ENCODE peak calls at places on chromosomes 13 and 19, in six cellular contexts. One of them, this sample, is unnamed.

GRCh38 chr19:30518965-30519606 is 146.9 kb downstream of the ZNF536 start:
- DNase-seq in tibial artery: no peak
- DNase-seq in endothelial cell: no peak
- DNase-seq in brain microvascular endothelial cell: no peak
- DNase-seq in pancreas: no peak
- DNase-seq in mammary epithelial cell: no peak
- DNase-seq in this sample: no peak

GRCh38 chr13:32409561-32410440 is 18.1 kb downstream of the N4BP2L1 start:
- DNase-seq in tibial artery: peak
- DNase-seq in endothelial cell: peak
- DNase-seq in brain microvascular endothelial cell: peak
- DNase-seq in pancreas: no peak
- DNase-seq in mammary epithelial cell: no peak
- DNase-seq in this sample: peak

GRCh38 chr13:45331981-45332830 is 8.8 kb downstream of the TPT1 start:
- DNase-seq in tibial artery: peak
- DNase-seq in endothelial cell: no peak
- DNase-seq in brain microvascular endothelial cell: peak
- DNase-seq in pancreas: no peak
- DNase-seq in mammary epithelial cell: peak
- DNase-seq in this sample: peak

GRCh38 chr13:77330009-77330471 is 3.1 kb upstream of the MYCBP2 start:
- DNase-seq in tibial artery: no peak
- DNase-seq in endothelial cell: no peak
- DNase-seq in brain microvascular endothelial cell: no peak
- DNase-seq in pancreas: no peak
- DNase-seq in mammary epithelial cell: no peak
- DNase-seq in this sample: no peak

GRCh38 chr13:40345654-40346372 is 320.6 kb downstream of the FOXO1 start:
- DNase-seq in tibial artery: no peak
- DNase-seq in endothelial cell: no peak
- DNase-seq in brain microvascular endothelial cell: no peak
- DNase-seq in pancreas: no peak
- DNase-seq in mammary epithelial cell: no peak
- DNase-seq in this sample: no peak

GRCh38 chr19:38213911-38214625 is 10.0 kb downstream of the DPF1 start:
- DNase-seq in tibial artery: no peak
- DNase-seq in endothelial cell: no peak
- DNase-seq in brain microvascular endothelial cell: peak
- DNase-seq in pancreas: no peak
- DNase-seq in mammary epithelial cell: peak
- DNase-seq in this sample: peak

GRCh38 chr19:6362351-6362801 is 1.0 kb downstream of the CLPP start:
- DNase-seq in tibial artery: no peak
- DNase-seq in endothelial cell: no peak
- DNase-seq in brain microvascular endothelial cell: no peak
- DNase-seq in pancreas: no peak
- DNase-seq in mammary epithelial cell: no peak
- DNase-seq in this sample: no peak

GRCh38 chr19:30089086-30089665 is 147.1 kb downstream of the URI1 start:
- DNase-seq in tibial artery: no peak
- DNase-seq in endothelial cell: no peak
- DNase-seq in brain microvascular endothelial cell: no peak
- DNase-seq in pancreas: no peak
- DNase-seq in mammary epithelial cell: no peak
- DNase-seq in this sample: no peak

GRCh38 chr13:95505265-95505664 is 47.3 kb upstream of the CLDN10 start:
- DNase-seq in tibial artery: no peak
- DNase-seq in endothelial cell: no peak
- DNase-seq in brain microvascular endothelial cell: no peak
- DNase-seq in pancreas: no peak
- DNase-seq in mammary epithelial cell: no peak
- DNase-seq in this sample: no peak

GRCh38 chr13:50389726-50390125 is 374.5 kb downstream of the KCNRG start:
- DNase-seq in tibial artery: no peak
- DNase-seq in endothelial cell: peak
- DNase-seq in brain microvascular endothelial cell: no peak
- DNase-seq in pancreas: no peak
- DNase-seq in mammary epithelial cell: no peak
- DNase-seq in this sample: no peak

GRCh38 chr13:104143760-104144406 is 1077.7 kb upstream of the SLC10A2 start:
- DNase-seq in tibial artery: no peak
- DNase-seq in endothelial cell: no peak
- DNase-seq in brain microvascular endothelial cell: no peak
- DNase-seq in pancreas: no peak
- DNase-seq in mammary epithelial cell: no peak
- DNase-seq in this sample: no peak

GRCh38 chr13:111344471-111345191 is 24.2 kb downstream of the TEX29 start:
- DNase-seq in tibial artery: no peak
- DNase-seq in endothelial cell: peak
- DNase-seq in brain microvascular endothelial cell: peak
- DNase-seq in pancreas: peak
- DNase-seq in mammary epithelial cell: no peak
- DNase-seq in this sample: peak

GRCh38 chr13:44506251-44506650 is 69.9 kb downstream of the TSC22D1 start:
- DNase-seq in tibial artery: no peak
- DNase-seq in endothelial cell: no peak
- DNase-seq in brain microvascular endothelial cell: no peak
- DNase-seq in pancreas: no peak
- DNase-seq in mammary epithelial cell: no peak
- DNase-seq in this sample: no peak

GRCh38 chr19:1063909-1064660 is 2.9 kb upstream of the ARHGAP45 start:
- DNase-seq in tibial artery: no peak
- DNase-seq in endothelial cell: no peak
- DNase-seq in brain microvascular endothelial cell: no peak
- DNase-seq in pancreas: no peak
- DNase-seq in mammary epithelial cell: no peak
- DNase-seq in this sample: no peak

GRCh38 chr13:102517959-102518358 is 78.8 kb upstream of the TPP2 start:
- DNase-seq in tibial artery: no peak
- DNase-seq in endothelial cell: no peak
- DNase-seq in brain microvascular endothelial cell: no peak
- DNase-seq in pancreas: no peak
- DNase-seq in mammary epithelial cell: peak
- DNase-seq in this sample: no peak

GRCh38 chr19:5286465-5287029 is 54.1 kb downstream of the PTPRS start:
- DNase-seq in tibial artery: no peak
- DNase-seq in endothelial cell: no peak
- DNase-seq in brain microvascular endothelial cell: no peak
- DNase-seq in pancreas: no peak
- DNase-seq in mammary epithelial cell: no peak
- DNase-seq in this sample: no peak

GRCh38 chr13:80139196-80139595 is 201.7 kb downstream of the SPRY2 start:
- DNase-seq in tibial artery: no peak
- DNase-seq in endothelial cell: no peak
- DNase-seq in brain microvascular endothelial cell: no peak
- DNase-seq in pancreas: no peak
- DNase-seq in mammary epithelial cell: no peak
- DNase-seq in this sample: no peak

GRCh38 chr13:108859202-108860012 is 230.0 kb downstream of the MYO16 start:
- DNase-seq in tibial artery: no peak
- DNase-seq in endothelial cell: no peak
- DNase-seq in brain microvascular endothelial cell: peak
- DNase-seq in pancreas: no peak
- DNase-seq in mammary epithelial cell: no peak
- DNase-seq in this sample: peak

GRCh38 chr19:39157275-39157996 is 31.9 kb downstream of the PAK4 start:
- DNase-seq in tibial artery: no peak
- DNase-seq in endothelial cell: no peak
- DNase-seq in brain microvascular endothelial cell: peak
- DNase-seq in pancreas: no peak
- DNase-seq in mammary epithelial cell: no peak
- DNase-seq in this sample: no peak

GRCh38 chr13:24075137-24075975 is 85.2 kb upstream of the SPATA13 start:
- DNase-seq in tibial artery: no peak
- DNase-seq in endothelial cell: no peak
- DNase-seq in brain microvascular endothelial cell: no peak
- DNase-seq in pancreas: no peak
- DNase-seq in mammary epithelial cell: no peak
- DNase-seq in this sample: no peak

GRCh38 chr13:110448230-110448629 is 113.3 kb downstream of the RAB20 start:
- DNase-seq in tibial artery: no peak
- DNase-seq in endothelial cell: no peak
- DNase-seq in brain microvascular endothelial cell: peak
- DNase-seq in pancreas: no peak
- DNase-seq in mammary epithelial cell: peak
- DNase-seq in this sample: peak

GRCh38 chr19:16351133-16351809 is 26.6 kb downstream of the KLF2 start:
- DNase-seq in tibial artery: no peak
- DNase-seq in endothelial cell: no peak
- DNase-seq in brain microvascular endothelial cell: no peak
- DNase-seq in pancreas: no peak
- DNase-seq in mammary epithelial cell: no peak
- DNase-seq in this sample: no peak

GRCh38 chr13:109877809-109878208 is 91.4 kb upstream of the IRS2 start:
- DNase-seq in tibial artery: no peak
- DNase-seq in endothelial cell: no peak
- DNase-seq in brain microvascular endothelial cell: no peak
- DNase-seq in pancreas: no peak
- DNase-seq in mammary epithelial cell: no peak
- DNase-seq in this sample: no peak

GRCh38 chr19:33064117-33064777 is 441 bp downstream of the RHPN2 start:
- DNase-seq in tibial artery: no peak
- DNase-seq in endothelial cell: peak
- DNase-seq in brain microvascular endothelial cell: no peak
- DNase-seq in pancreas: peak
- DNase-seq in mammary epithelial cell: no peak
- DNase-seq in this sample: no peak

GRCh38 chr19:5336195-5336965 is 4.2 kb downstream of the PTPRS start:
- DNase-seq in tibial artery: no peak
- DNase-seq in endothelial cell: no peak
- DNase-seq in brain microvascular endothelial cell: no peak
- DNase-seq in pancreas: no peak
- DNase-seq in mammary epithelial cell: no peak
- DNase-seq in this sample: no peak

GRCh38 chr13:99642006-99642405 is 140.7 kb downstream of the TM9SF2 start:
- DNase-seq in tibial artery: no peak
- DNase-seq in endothelial cell: no peak
- DNase-seq in brain microvascular endothelial cell: no peak
- DNase-seq in pancreas: no peak
- DNase-seq in mammary epithelial cell: no peak
- DNase-seq in this sample: no peak

GRCh38 chr19:12733369-12733896 is 1.1 kb downstream of the TRIR start:
- DNase-seq in tibial artery: no peak
- DNase-seq in endothelial cell: no peak
- DNase-seq in brain microvascular endothelial cell: no peak
- DNase-seq in pancreas: no peak
- DNase-seq in mammary epithelial cell: peak
- DNase-seq in this sample: peak
- TF ChIP-seq CTCF in tibial artery: no peak
- TF ChIP-seq CTCF in endothelial cell: peak
- TF ChIP-seq CTCF in brain microvascular endothelial cell: peak
- TF ChIP-seq CTCF in pancreas: no peak
- TF ChIP-seq CTCF in mammary epithelial cell: peak
- TF ChIP-seq CTCF in this sample: peak

GRCh38 chr19:8322638-8322997 is 1.3 kb downstream of the RPS28 start:
- DNase-seq in tibial artery: no peak
- DNase-seq in endothelial cell: no peak
- DNase-seq in brain microvascular endothelial cell: no peak
- DNase-seq in pancreas: no peak
- DNase-seq in mammary epithelial cell: no peak
- DNase-seq in this sample: no peak

GRCh38 chr19:8323781-8324185 is 2.5 kb downstream of the RPS28 start:
- DNase-seq in tibial artery: no peak
- DNase-seq in endothelial cell: no peak
- DNase-seq in brain microvascular endothelial cell: no peak
- DNase-seq in pancreas: no peak
- DNase-seq in mammary epithelial cell: no peak
- DNase-seq in this sample: no peak

GRCh38 chr19:8321760-8322637 is 703 bp downstream of the RPS28 start:
- DNase-seq in tibial artery: peak
- DNase-seq in endothelial cell: no peak
- DNase-seq in brain microvascular endothelial cell: no peak
- DNase-seq in pancreas: no peak
- DNase-seq in mammary epithelial cell: no peak
- DNase-seq in this sample: no peak

GRCh38 chr19:8325454-8325853 is 4.2 kb downstream of the RPS28 start:
- DNase-seq in tibial artery: no peak
- DNase-seq in endothelial cell: no peak
- DNase-seq in brain microvascular endothelial cell: no peak
- DNase-seq in pancreas: no peak
- DNase-seq in mammary epithelial cell: no peak
- DNase-seq in this sample: no peak

GRCh38 chr19:8324186-8325050 is 3.1 kb downstream of the RPS28 start:
- DNase-seq in tibial artery: no peak
- DNase-seq in endothelial cell: no peak
- DNase-seq in brain microvascular endothelial cell: no peak
- DNase-seq in pancreas: no peak
- DNase-seq in mammary epithelial cell: no peak
- DNase-seq in this sample: no peak
- TF ChIP-seq CTCF in tibial artery: no peak
- TF ChIP-seq CTCF in endothelial cell: no peak
- TF ChIP-seq CTCF in brain microvascular endothelial cell: no peak
- TF ChIP-seq CTCF in pancreas: no peak
- TF ChIP-seq CTCF in mammary epithelial cell: peak
- TF ChIP-seq CTCF in this sample: peak

DNA sequence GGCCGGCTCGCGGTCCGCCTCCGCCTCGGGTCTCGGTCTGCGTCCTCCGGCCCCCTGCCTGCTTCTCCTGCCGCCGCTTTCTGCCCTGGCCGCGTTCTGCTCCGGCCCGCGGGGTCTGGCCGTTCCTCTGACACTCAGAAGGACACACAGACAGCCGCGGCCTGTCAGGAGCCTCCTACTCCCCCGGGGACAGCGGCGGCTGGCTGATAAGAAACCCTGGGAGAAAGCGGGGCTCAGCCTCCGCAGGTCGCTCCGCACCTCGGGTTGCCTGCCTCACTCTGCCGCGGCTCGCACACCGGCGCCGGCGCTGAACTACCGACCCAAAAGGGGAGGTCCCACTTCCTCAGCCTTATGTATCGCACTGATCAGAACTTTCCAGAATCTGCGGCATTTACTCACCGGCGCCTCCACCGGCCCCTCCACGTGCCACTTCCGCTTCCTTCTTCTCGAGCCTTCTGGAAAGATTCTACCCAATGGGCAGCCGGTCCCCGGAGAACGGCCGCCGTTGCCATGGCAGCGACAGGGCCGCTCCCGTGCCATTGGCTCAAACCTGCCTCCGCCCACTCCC is at the start of gene HSPH1:
- DNase-seq in tibial artery: peak
- DNase-seq in endothelial cell: peak
- DNase-seq in brain microvascular endothelial cell: peak
- DNase-seq in pancreas: peak
- DNase-seq in mammary epithelial cell: peak
- DNase-seq in this sample: peak
- TF ChIP-seq CTCF in tibial artery: peak
- TF ChIP-seq CTCF in endothelial cell: no peak
- TF ChIP-seq CTCF in brain microvascular endothelial cell: peak
- TF ChIP-seq CTCF in pancreas: no peak
- TF ChIP-seq CTCF in mammary epithelial cell: no peak
- TF ChIP-seq CTCF in this sample: peak

GRCh38 chr19:28468701-28469459 is 744.1 kb downstream of the UQCRFS1 start:
- DNase-seq in tibial artery: no peak
- DNase-seq in endothelial cell: no peak
- DNase-seq in brain microvascular endothelial cell: peak
- DNase-seq in pancreas: peak
- DNase-seq in mammary epithelial cell: no peak
- DNase-seq in this sample: no peak
- TF ChIP-seq CTCF in tibial artery: no peak
- TF ChIP-seq CTCF in endothelial cell: no peak
- TF ChIP-seq CTCF in brain microvascular endothelial cell: no peak
- TF ChIP-seq CTCF in pancreas: no peak
- TF ChIP-seq CTCF in mammary epithelial cell: no peak
- TF ChIP-seq CTCF in this sample: no peak

This sample was measured in HFFc6.